ENCODE peak calls at places on chromosome 21, in eight cellular contexts. E, R, W, K, B, J, U and A are unnamed samples.

GRCh38 chr21:17427831-17428483 is 84.9 kb upstream of the CXADR start:
- DNase-seq in U (no peak), J (no peak), E (no peak), R (no peak), B (no peak), W (no peak), K (no peak), A (no peak)

GRCh38 chr21:41699311-41699710 is 67.5 kb downstream of the RIPK4 start:
- DNase-seq in B (no peak), W (no peak), K (no peak), R (no peak), U (no peak), J (no peak), E (no peak), A (no peak)

GRCh38 chr21:45341779-45342178 is 54.1 kb upstream of the POFUT2 start:
- DNase-seq in J (no peak), U (no peak), R (no peak), W (no peak), K (no peak), E (no peak), B (no peak), A (no peak)

GRCh38 chr21:36641886-36642285 is 57.0 kb upstream of the SIM2 start:
- DNase-seq in U (no peak), E (no peak), K (no peak), W (no peak), J (no peak), R (no peak), B (no peak), A (no peak)

GRCh38 chr21:29991624-29992023 is 51.8 kb upstream of the GRIK1 start:
- DNase-seq in U (no peak), B (no peak), R (no peak), E (no peak), K (no peak), W (no peak), J (no peak), A (no peak)

GRCh38 chr21:45073301-45074047 is 906 bp upstream of the ADARB1 start:
- DNase-seq in E (peak), B (no peak), R (no peak), W (peak), J (peak), K (no peak), U (no peak), A (peak)

GRCh38 chr21:27831821-27832569 is 865.1 kb upstream of the ADAMTS5 start:
- DNase-seq in B (no peak), U (no peak), R (no peak), K (no peak), J (no peak), E (no peak), W (peak), A (no peak)

GRCh38 chr21:36065497-36066036 is 4.3 kb upstream of the CBR1 start:
- DNase-seq in E (no peak), R (no peak), K (peak), B (no peak), J (peak), U (no peak), W (peak), A (no peak)

GRCh38 chr21:29053011-29053553 is 20.4 kb downstream of the CCT8 start:
- DNase-seq in U (no peak), J (no peak), B (no peak), E (no peak), K (no peak), R (no peak), W (no peak), A (no peak)

GRCh38 chr21:24649691-24650090 is 957.6 kb downstream of the MRPL39 start:
- DNase-seq in E (no peak), R (no peak), J (no peak), B (no peak), K (no peak), W (no peak), U (no peak), A (no peak)

GRCh38 chr21:27221084-27221483 is 254.2 kb upstream of the ADAMTS5 start:
- DNase-seq in W (no peak), U (no peak), J (no peak), E (no peak), R (no peak), B (no peak), K (no peak), A (no peak)

GRCh38 chr21:24045775-24046215 is 1561.5 kb downstream of the MRPL39 start:
- DNase-seq in J (no peak), R (peak), E (peak), B (no peak), U (peak), W (no peak), K (no peak), A (peak)

GRCh38 chr21:37531402-37532042 is 164.9 kb downstream of the DYRK1A start:
- DNase-seq in U (no peak), K (no peak), E (no peak), R (no peak), W (no peak), J (peak), B (no peak), A (peak)

GRCh38 chr21:34888569-34889286 is 160.4 kb downstream of the RUNX1 start:
- DNase-seq in U (no peak), K (peak), W (peak), B (peak), E (peak), R (peak), J (peak), A (peak)

GRCh38 chr21:34670220-34670961 is 1.6 kb downstream of the CLIC6 start:
- DNase-seq in E (peak), B (no peak), R (no peak), J (no peak), K (no peak), W (peak), U (no peak), A (no peak)

GRCh38 chr21:45151484-45152115 is 77.2 kb downstream of the ADARB1 start:
- DNase-seq in J (no peak), B (no peak), K (no peak), W (no peak), R (no peak), E (no peak), U (no peak), A (no peak)

GRCh38 chr21:22791986-22792560 is 1793.9 kb downstream of the NCAM2 start:
- DNase-seq in W (peak), K (no peak), R (no peak), B (no peak), J (peak), U (no peak), E (peak), A (no peak)

GRCh38 chr21:46084041-46084561 is 13.8 kb upstream of the COL6A2 start:
- DNase-seq in J (no peak), W (no peak), U (no peak), B (no peak), E (no peak), R (peak), K (no peak), A (no peak)

GRCh38 chr21:45990741-45991605 is 9.4 kb downstream of the COL6A1 start:
- DNase-seq in K (no peak), R (peak), U (no peak), W (no peak), E (no peak), B (no peak), J (no peak), A (peak)

GRCh38 chr21:34144224-34144623 is 70.8 kb downstream of the MRPS6 start:
- DNase-seq in J (no peak), K (no peak), U (no peak), E (no peak), R (no peak), W (no peak), B (no peak), A (no peak)

GRCh38 chr21:26099610-26100219 is 70.9 kb downstream of the APP start:
- DNase-seq in W (no peak), R (no peak), E (no peak), K (no peak), U (no peak), J (no peak), B (no peak), A (no peak)

GRCh38 chr21:42024261-42024877 is 14.2 kb upstream of the ZBTB21 start:
- DNase-seq in W (no peak), U (no peak), K (no peak), R (no peak), E (no peak), B (no peak), J (no peak), A (no peak)

GRCh38 chr21:16742116-16742515 is 770.7 kb upstream of the CXADR start:
- DNase-seq in E (no peak), K (no peak), R (no peak), J (no peak), U (no peak), W (no peak), B (no peak), A (peak)